ENCODE peak calls at places on chromosomes 11 and 22, in eight cellular contexts. U, S, C, J, P, V, A and G are unnamed samples.

GRCh38 chr11:121520243-121521144 is 67.7 kb upstream of the SORL1-AS1 start:
- DNase-seq in U (peak), S (no peak), C (peak), J (peak), P (no peak), V (peak), A (peak), G (peak)

GRCh38 chr11:59144579-59145345 is 2.1 kb downstream of the FAM111A start:
- DNase-seq in U (peak), S (no peak), C (peak), J (peak), P (peak), V (peak), A (peak), G (peak)

GRCh38 chr11:95256204-95256819 is 25.3 kb upstream of the SESN3 start:
- DNase-seq in U (no peak), S (no peak), C (no peak), J (peak), P (no peak), V (peak), A (peak), G (no peak)

GRCh38 chr11:119673389-119674336 is 55.3 kb downstream of the NECTIN1 start:
- DNase-seq in U (no peak), S (peak), C (no peak), J (no peak), P (no peak), V (no peak), A (no peak), G (no peak)

GRCh38 chr22:34800265-34800664 is 265.7 kb upstream of the ISX start:
- DNase-seq in U (no peak), S (no peak), C (no peak), J (no peak), P (no peak), V (no peak), A (no peak), G (no peak)

GRCh38 chr11:126468102-126468521 is 112.6 kb downstream of the ST3GAL4 start:
- DNase-seq in U (no peak), S (no peak), C (peak), J (no peak), P (no peak), V (no peak), A (no peak), G (no peak)

GRCh38 chr11:19756675-19757475 is 44.2 kb downstream of the NAV2 start:
- DNase-seq in U (no peak), S (no peak), C (no peak), J (peak), P (no peak), V (no peak), A (peak), G (no peak)

GRCh38 chr11:121426476-121427454 is 25.3 kb upstream of the SORL1 start:
- DNase-seq in U (no peak), S (no peak), C (no peak), J (no peak), P (peak), V (no peak), A (no peak), G (no peak)

GRCh38 chr11:17544181-17544622 is at the start of gene USH1C:
- DNase-seq in U (no peak), S (no peak), C (no peak), J (no peak), P (peak), V (no peak), A (no peak), G (no peak)

GRCh38 chr11:119550330-119550729 is 127.4 kb upstream of the THY1 start:
- DNase-seq in U (no peak), S (no peak), C (no peak), J (no peak), P (no peak), V (peak), A (no peak), G (no peak)

GRCh38 chr11:14746857-14747256 is 103.3 kb downstream of the PDE3B start:
- DNase-seq in U (no peak), S (no peak), C (no peak), J (no peak), P (no peak), V (no peak), A (no peak), G (no peak)

GRCh38 chr22:30080805-30081204 is 541 bp downstream of the HORMAD2 start:
- DNase-seq in U (no peak), S (no peak), C (no peak), J (no peak), P (no peak), V (no peak), A (no peak), G (no peak)

GRCh38 chr22:46537221-46537945 is at the start of gene CELSR1:
- DNase-seq in U (no peak), S (peak), C (no peak), J (peak), P (no peak), V (peak), A (no peak), G (no peak)

GRCh38 chr22:49139492-49140151 is 688.1 kb downstream of the BRD1 start:
- DNase-seq in U (no peak), S (no peak), C (no peak), J (no peak), P (no peak), V (no peak), A (no peak), G (no peak)

GRCh38 chr11:117690484-117691205 is 106.4 kb downstream of the DSCAML1 start:
- DNase-seq in U (no peak), S (no peak), C (no peak), J (no peak), P (no peak), V (no peak), A (no peak), G (no peak)

GRCh38 chr11:116177521-116178220 is 595.1 kb downstream of the BUD13 start:
- DNase-seq in U (no peak), S (peak), C (no peak), J (no peak), P (no peak), V (no peak), A (no peak), G (no peak)

GRCh38 chr22:27561301-27561820 is 240.2 kb downstream of the MN1 start:
- DNase-seq in U (no peak), S (no peak), C (no peak), J (peak), P (no peak), V (no peak), A (no peak), G (no peak)

GRCh38 chr11:69558519-69558941 is 77.1 kb downstream of the LINC01488 start:
- DNase-seq in U (no peak), S (no peak), C (no peak), J (no peak), P (no peak), V (no peak), A (no peak), G (no peak)

GRCh38 chr22:41487037-41487963 is 18.4 kb downstream of the ACO2 start:
- DNase-seq in U (peak), S (peak), C (no peak), J (no peak), P (no peak), V (no peak), A (no peak), G (no peak)

GRCh38 chr11:69883292-69884255 is 64.4 kb upstream of the FGF3 start:
- DNase-seq in U (no peak), S (no peak), C (no peak), J (no peak), P (no peak), V (no peak), A (no peak), G (no peak)

GRCh38 chr11:81444306-81444705 is 1289.4 kb downstream of the FAM181B start:
- DNase-seq in U (no peak), S (peak), C (no peak), J (no peak), P (no peak), V (peak), A (no peak), G (no peak)
- TF ChIP-seq CTCF in U (no peak), S (peak), C (no peak), J (no peak), P (no peak), V (no peak), A (no peak), G (no peak)

GRCh38 chr11:72520815-72521214 is 86.5 kb upstream of the CLPB start:
- DNase-seq in U (no peak), S (no peak), C (no peak), J (no peak), P (no peak), V (no peak), A (no peak), G (no peak)

GRCh38 chr11:72522186-72522585 is 87.9 kb upstream of the CLPB start:
- DNase-seq in U (no peak), S (no peak), C (no peak), J (no peak), P (no peak), V (no peak), A (no peak), G (no peak)

GRCh38 chr11:72523991-72524390 is 89.7 kb upstream of the CLPB start:
- DNase-seq in U (no peak), S (no peak), C (no peak), J (no peak), P (no peak), V (no peak), A (no peak), G (no peak)

GRCh38 chr11:72519220-72519881 is 85.0 kb upstream of the CLPB start:
- DNase-seq in U (no peak), S (peak), C (no peak), J (no peak), P (no peak), V (no peak), A (no peak), G (no peak)

DNA sequence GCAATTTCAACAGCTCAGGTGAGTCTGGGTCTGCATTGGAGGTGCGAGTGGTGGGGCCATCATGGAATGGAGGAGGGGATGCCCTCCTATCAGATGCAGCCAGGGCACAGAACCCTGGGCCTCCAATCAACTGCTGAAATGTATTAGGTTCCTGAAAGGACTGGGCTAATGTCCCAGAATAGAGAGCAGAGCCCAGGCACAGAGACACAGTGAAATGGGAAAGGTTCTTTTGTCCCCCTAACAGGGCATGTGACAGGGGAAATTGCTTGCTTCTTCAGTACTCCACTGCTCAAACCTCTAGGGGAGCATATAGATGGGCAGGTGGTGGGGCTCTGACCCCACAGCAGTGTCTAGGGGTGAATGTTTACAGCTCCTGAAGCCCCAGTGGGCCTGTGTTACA is 87.3 kb upstream of the CLPB start:
- DNase-seq in U (no peak), S (no peak), C (no peak), J (no peak), P (no peak), V (no peak), A (no peak), G (no peak)
- TF ChIP-seq CTCF in U (no peak), S (no peak), C (no peak), J (no peak), P (no peak), V (no peak), A (no peak), G (no peak)

GRCh38 chr22:47601666-47602065 is 839.2 kb downstream of the TBC1D22A start:
- DNase-seq in U (no peak), S (no peak), C (peak), J (no peak), P (no peak), V (no peak), A (no peak), G (no peak)

GRCh38 chr22:47600791-47601400 is 838.4 kb downstream of the TBC1D22A start:
- DNase-seq in U (no peak), S (no peak), C (no peak), J (no peak), P (no peak), V (no peak), A (no peak), G (no peak)

GRCh38 chr22:47598864-47599263 is 836.4 kb downstream of the TBC1D22A start:
- DNase-seq in U (no peak), S (no peak), C (no peak), J (no peak), P (no peak), V (no peak), A (no peak), G (no peak)

GRCh38 chr22:47600281-47600680 is 837.8 kb downstream of the TBC1D22A start:
- DNase-seq in U (no peak), S (no peak), C (peak), J (no peak), P (no peak), V (no peak), A (no peak), G (no peak)

GRCh38 chr22:47599753-47600152 is 837.3 kb downstream of the TBC1D22A start:
- DNase-seq in U (no peak), S (peak), C (peak), J (no peak), P (no peak), V (no peak), A (no peak), G (no peak)
- TF ChIP-seq CTCF in U (no peak), S (peak), C (no peak), J (no peak), P (no peak), V (no peak), A (no peak), G (no peak)

DNA sequence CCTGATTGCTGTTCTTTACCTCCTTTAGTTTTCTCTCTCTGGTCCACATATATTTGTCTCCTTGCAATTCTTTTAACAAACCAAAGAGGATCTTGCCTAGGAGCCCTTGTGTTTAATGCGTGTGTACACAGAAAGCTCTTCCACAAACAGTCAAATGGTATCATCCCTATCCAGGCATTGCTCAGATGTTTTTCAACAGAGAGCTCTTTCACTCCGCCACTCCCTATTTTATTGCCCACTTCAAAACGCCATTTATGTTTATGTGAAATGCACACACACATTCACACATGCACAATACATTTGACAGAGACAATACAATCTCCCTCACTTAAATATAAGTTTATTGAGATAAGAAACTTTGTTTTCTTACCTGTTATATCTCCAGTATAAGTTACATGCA is 4.7 kb downstream of the OR5AP2 start:
- DNase-seq in U (no peak), S (no peak), C (no peak), J (no peak), P (no peak), V (no peak), A (no peak), G (no peak)
- TF ChIP-seq CTCF in U (no peak), S (no peak), C (no peak), J (no peak), P (no peak), V (no peak), A (no peak), G (no peak)

DNA sequence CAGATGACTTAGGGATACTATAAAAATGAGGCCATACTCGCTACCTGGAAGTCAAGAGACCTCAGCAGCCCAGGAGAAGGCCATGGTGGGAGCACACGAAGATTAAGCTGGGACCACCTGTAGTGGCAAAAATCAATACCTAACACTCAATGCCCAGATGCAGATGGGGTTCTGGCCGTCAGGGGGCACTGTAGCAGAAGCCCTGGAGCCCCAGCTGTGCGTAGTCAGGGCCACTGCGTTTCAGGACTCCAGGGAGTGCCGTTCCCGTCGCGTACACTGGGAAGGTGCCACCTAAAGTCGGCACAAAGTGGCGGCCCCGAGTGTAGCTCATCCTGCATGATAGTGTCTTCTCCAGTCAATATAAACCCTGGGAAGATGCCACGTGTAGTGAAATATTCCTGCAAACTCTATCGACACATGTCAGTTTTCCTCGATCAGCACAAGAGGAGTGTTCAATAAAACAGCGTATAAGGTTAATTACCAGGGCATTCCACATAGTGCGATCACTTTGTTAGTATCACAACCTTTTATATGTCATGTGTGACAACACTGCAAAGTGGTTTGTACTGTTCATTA is 123.7 kb upstream of the NTM start:
- DNase-seq in U (no peak), S (peak), C (peak), J (no peak), P (no peak), V (no peak), A (no peak), G (no peak)
- TF ChIP-seq CTCF in U (peak), S (peak), C (no peak), J (peak), P (peak), V (no peak), A (peak), G (peak)

GRCh38 chr11:26996056-26996455 is 2.1 kb downstream of the FIBIN start:
- DNase-seq in U (no peak), S (no peak), C (no peak), J (peak), P (no peak), V (no peak), A (no peak), G (no peak)

GRCh38 chr11:26992031-26992541 is 1.8 kb upstream of the FIBIN start:
- DNase-seq in U (peak), S (no peak), C (no peak), J (peak), P (no peak), V (peak), A (peak), G (peak)

GRCh38 chr11:26994579-26995210 is 783 bp downstream of the FIBIN start:
- DNase-seq in U (no peak), S (no peak), C (no peak), J (no peak), P (no peak), V (no peak), A (no peak), G (no peak)

DNA sequence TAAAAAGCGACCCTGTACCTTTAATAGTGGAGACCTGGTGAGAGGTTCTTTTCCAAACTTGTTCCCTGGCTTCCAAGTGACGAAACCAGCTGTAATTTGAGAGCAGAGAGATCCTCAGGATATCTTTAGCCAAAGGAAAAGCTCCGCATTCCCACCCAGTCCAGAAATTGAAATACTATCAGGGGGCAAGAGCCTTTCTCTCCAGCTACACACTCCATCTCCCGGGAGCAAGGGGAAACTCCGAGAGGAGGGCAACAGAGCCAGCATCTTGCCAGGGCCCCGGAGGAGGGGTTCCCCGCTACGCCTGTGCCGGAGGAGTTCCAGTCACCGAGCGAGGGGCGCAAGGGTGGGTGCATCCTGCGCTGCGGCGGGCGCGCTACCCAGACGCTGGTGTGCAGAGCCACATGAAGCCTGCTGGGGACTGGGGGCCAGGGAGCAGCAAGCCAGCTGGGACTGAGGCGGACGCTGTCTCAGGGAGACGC is at the start of gene FIBIN:
- DNase-seq in U (no peak), S (no peak), C (peak), J (peak), P (no peak), V (peak), A (peak), G (peak)
- TF ChIP-seq CTCF in U (peak), S (no peak), C (no peak), J (peak), P (no peak), V (no peak), A (peak), G (no peak)